ENCODE peak calls at places on chromosomes 6 and 20, in seven cellular contexts. Y, F, B, Q, V, O and J are unnamed samples.

GRCh38 chr20:2364014-2364413 is 16.7 kb upstream of the TGM6 start:
- DNase-seq in Y (no peak), F (no peak), B (no peak), Q (no peak), V (no peak), O (no peak), J (peak)

GRCh38 chr6:90074161-90074560 is 179.9 kb downstream of the GJA10 start:
- DNase-seq in Y (no peak), F (peak), B (no peak), Q (no peak), V (no peak), O (no peak), J (peak)

GRCh38 chr6:317452-318144 is 25.3 kb downstream of the DUSP22 start:
- DNase-seq in Y (peak), F (no peak), B (peak), Q (no peak), V (peak), O (no peak), J (no peak)

GRCh38 chr6:113626470-113626869 is 230.7 kb upstream of the MARCKS start:
- DNase-seq in Y (no peak), F (no peak), B (no peak), Q (no peak), V (no peak), O (no peak), J (no peak)

GRCh38 chr20:32902456-32903420 is 44.0 kb downstream of the EFCAB8 start:
- DNase-seq in Y (peak), F (peak), B (peak), Q (peak), V (no peak), O (no peak), J (peak)

GRCh38 chr20:62796699-62797491 is 622 bp downstream of the MRGBP start:
- DNase-seq in Y (no peak), F (no peak), B (no peak), Q (no peak), V (no peak), O (no peak), J (no peak)

GRCh38 chr20:50467618-50468373 is 42.4 kb upstream of the PTPN1 start:
- DNase-seq in Y (no peak), F (peak), B (no peak), Q (no peak), V (no peak), O (peak), J (peak)

GRCh38 chr6:30824698-30825097 is 59.6 kb upstream of the DDR1 start:
- DNase-seq in Y (no peak), F (no peak), B (no peak), Q (peak), V (no peak), O (no peak), J (no peak)

DNA sequence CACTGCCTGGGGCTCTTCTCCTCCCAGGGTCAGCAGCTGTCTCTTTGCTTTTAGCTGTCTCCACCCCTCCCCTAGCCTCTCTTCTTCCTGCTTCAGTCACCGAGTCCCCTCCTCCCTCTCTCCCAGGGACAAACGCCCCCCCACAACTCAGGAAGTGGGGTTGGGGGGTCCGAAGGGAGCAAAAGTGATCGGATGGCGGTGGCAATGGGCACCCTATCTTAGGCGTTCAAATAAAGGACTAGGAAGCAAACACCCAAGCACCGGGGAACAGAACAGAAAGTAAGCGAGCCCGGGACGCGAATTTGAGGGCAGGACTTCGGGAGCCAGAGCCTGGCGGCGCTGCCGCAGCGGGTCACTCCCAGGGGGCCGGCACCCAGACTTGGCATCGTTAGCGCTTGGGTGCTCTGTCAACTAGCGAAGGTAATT is 951 bp upstream of the ITPR3 start:
- DNase-seq in Y (peak), F (no peak), B (peak), Q (peak), V (no peak), O (no peak), J (no peak)
- TF ChIP-seq CTCF in Y (no peak), F (no peak), B (no peak), Q (no peak), V (no peak), O (no peak), J (no peak)

DNA sequence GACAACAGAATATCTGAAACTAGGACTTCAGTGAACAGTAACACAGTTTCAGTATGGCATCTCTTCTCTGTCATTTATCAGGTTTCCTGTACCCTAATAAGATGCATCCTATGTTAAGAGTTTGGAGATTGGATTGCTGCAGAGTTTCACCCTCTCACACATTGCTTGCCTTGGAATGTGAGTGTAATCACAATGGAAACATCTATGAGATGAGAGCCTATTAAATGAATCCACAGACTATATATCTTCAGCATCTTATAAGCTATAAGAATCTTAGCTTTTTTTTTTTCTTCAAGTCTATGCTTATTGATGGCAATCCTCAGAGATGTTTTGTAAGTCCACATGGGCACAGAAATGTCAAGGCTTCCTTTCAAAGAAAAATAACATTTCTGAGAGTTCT is 292.5 kb downstream of the PRKN start:
- DNase-seq in Y (no peak), F (no peak), B (no peak), Q (no peak), V (no peak), O (no peak), J (no peak)
- H3K4me3 ChIP-seq in Y (no peak), F (no peak), B (no peak), Q (no peak), V (no peak), O (no peak), J (no peak)

GRCh38 chr6:19024737-19025136 is 637.6 kb downstream of the RNF144B start:
- DNase-seq in Y (no peak), F (peak), B (no peak), Q (no peak), V (no peak), O (no peak), J (peak)
- TF ChIP-seq CTCF in Y (peak), F (peak), B (peak), Q (peak), V (peak), O (peak), J (peak)

GRCh38 chr6:32152414-32153251 is 894 bp upstream of the PRRT1 start:
- DNase-seq in Y (no peak), F (peak), B (no peak), Q (no peak), V (no peak), O (peak), J (peak)

GRCh38 chr6:32149932-32150920 is 1.5 kb downstream of the PRRT1 start:
- DNase-seq in Y (no peak), F (no peak), B (peak), Q (no peak), V (no peak), O (no peak), J (no peak)

GRCh38 chr6:32153252-32153834 is 598 bp upstream of the PPT2 start:
- DNase-seq in Y (peak), F (peak), B (peak), Q (no peak), V (no peak), O (peak), J (no peak)

GRCh38 chr6:32151131-32151884 is 431 bp downstream of the PRRT1 start:
- DNase-seq in Y (no peak), F (no peak), B (peak), Q (no peak), V (no peak), O (peak), J (no peak)

DNA sequence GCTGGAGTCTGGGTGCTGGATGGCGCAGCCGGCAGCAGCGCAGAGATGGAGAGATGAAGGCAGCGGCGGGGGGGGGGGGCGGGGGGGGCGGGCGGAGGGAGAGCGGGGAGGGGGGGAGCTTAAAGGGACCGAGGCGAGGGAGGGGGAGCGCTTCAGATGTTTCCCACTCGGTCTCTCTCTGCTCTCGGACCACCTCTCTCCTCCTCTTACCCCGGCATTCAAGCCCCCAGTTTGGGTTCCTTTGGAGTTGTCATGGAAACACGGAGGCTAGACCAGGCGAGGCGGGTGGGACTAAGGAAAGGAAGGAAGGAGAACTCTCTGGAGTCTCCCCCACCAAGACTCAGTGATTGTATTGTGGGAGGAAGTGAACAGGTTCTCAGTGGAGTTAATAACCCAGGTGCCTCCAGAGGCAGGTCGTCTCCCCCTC is at the start of gene PRRT1:
- DNase-seq in Y (no peak), F (no peak), B (no peak), Q (no peak), V (no peak), O (peak), J (no peak)
- H3K4me3 ChIP-seq in Y (peak), F (peak), B (peak), Q (peak), V (no peak), O (peak), J (peak)

DNA sequence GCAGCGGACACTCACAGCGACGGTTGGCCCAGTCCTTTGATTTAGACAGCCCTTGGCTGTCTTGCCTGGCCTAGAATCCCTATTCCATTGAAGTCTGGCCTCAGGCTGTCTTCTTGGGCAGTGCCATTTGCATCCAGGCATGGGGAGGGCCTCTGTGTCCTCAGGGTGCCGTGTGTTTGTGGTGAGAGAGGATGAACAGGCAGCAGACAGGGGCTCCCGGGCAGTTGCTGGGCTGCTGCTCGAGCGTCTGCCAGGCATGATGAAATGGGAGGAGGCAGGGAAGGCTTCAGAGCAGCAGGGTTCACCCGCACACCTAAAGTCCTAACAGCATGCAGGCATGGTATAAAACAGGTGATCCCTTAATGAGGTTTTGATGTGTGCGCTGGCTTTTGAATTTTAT is 126.9 kb downstream of the SOBP start:
- DNase-seq in Y (no peak), F (no peak), B (no peak), Q (no peak), V (no peak), O (no peak), J (no peak)
- TF ChIP-seq CTCF in Y (no peak), F (no peak), B (no peak), Q (no peak), V (no peak), O (no peak), J (no peak)

GRCh38 chr6:28683945-28684538 is 158.4 kb downstream of the GPX5 start:
- DNase-seq in Y (no peak), F (peak), B (no peak), Q (peak), V (no peak), O (no peak), J (peak)

GRCh38 chr6:28682542-28682941 is 156.9 kb downstream of the GPX5 start:
- DNase-seq in Y (no peak), F (no peak), B (no peak), Q (no peak), V (no peak), O (no peak), J (no peak)
- H3K4me3 ChIP-seq in Y (no peak), F (no peak), B (no peak), Q (no peak), V (no peak), O (no peak), J (no peak)

GRCh38 chr20:14562976-14563375 is 225.6 kb upstream of the FLRT3 start:
- DNase-seq in Y (no peak), F (no peak), B (no peak), Q (no peak), V (no peak), O (no peak), J (no peak)

GRCh38 chr20:14568701-14569100 is 231.3 kb upstream of the FLRT3 start:
- DNase-seq in Y (no peak), F (no peak), B (no peak), Q (no peak), V (no peak), O (no peak), J (no peak)

GRCh38 chr20:14569631-14570030 is 232.2 kb upstream of the FLRT3 start:
- DNase-seq in Y (no peak), F (no peak), B (no peak), Q (no peak), V (no peak), O (no peak), J (no peak)

GRCh38 chr20:14568225-14568624 is 230.8 kb upstream of the FLRT3 start:
- DNase-seq in Y (no peak), F (peak), B (no peak), Q (no peak), V (no peak), O (no peak), J (peak)

DNA sequence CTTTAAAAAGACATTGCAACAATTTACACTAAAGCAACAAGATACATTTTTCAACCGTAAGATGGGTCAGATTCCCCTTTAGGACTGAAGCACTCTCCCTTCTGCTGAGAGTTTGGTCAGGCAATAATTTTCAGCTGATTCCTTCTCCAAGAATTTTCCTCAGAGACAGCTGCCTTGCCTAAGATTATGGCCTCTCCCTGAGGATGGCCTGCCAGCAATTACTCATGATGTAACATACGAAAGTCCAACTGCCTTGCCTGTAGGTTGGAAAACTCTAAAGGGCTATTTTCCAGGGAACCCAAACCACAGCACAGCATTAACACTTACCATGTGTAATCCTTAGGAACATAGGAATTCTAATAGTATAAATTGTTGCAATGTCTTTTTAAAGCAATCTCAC is 229.1 kb upstream of the FLRT3 start:
- DNase-seq in Y (no peak), F (no peak), B (no peak), Q (no peak), V (no peak), O (no peak), J (peak)
- TF ChIP-seq CTCF in Y (no peak), F (no peak), B (no peak), Q (no peak), V (no peak), O (no peak), J (no peak)

GRCh38 chr6:111997078-111997862 is 56.6 kb upstream of the CCN6 start:
- DNase-seq in Y (peak), F (no peak), B (peak), Q (peak), V (no peak), O (peak), J (peak)
- H3K4me3 ChIP-seq in Y (no peak), F (no peak), B (no peak), Q (no peak), V (no peak), O (peak), J (no peak)

GRCh38 chr20:294602-295001 is 2.8 kb upstream of the ZCCHC3 start:
- DNase-seq in Y (no peak), F (no peak), B (no peak), Q (no peak), V (no peak), O (no peak), J (no peak)

GRCh38 chr20:298755-299391 is 1.5 kb downstream of the ZCCHC3 start:
- DNase-seq in Y (no peak), F (no peak), B (no peak), Q (no peak), V (no peak), O (no peak), J (no peak)

GRCh38 chr20:297925-298754 is 770 bp downstream of the ZCCHC3 start:
- DNase-seq in Y (peak), F (peak), B (peak), Q (peak), V (no peak), O (peak), J (peak)

GRCh38 chr20:295804-296203 is 1.6 kb upstream of the ZCCHC3 start:
- DNase-seq in Y (no peak), F (no peak), B (no peak), Q (no peak), V (no peak), O (no peak), J (no peak)

DNA sequence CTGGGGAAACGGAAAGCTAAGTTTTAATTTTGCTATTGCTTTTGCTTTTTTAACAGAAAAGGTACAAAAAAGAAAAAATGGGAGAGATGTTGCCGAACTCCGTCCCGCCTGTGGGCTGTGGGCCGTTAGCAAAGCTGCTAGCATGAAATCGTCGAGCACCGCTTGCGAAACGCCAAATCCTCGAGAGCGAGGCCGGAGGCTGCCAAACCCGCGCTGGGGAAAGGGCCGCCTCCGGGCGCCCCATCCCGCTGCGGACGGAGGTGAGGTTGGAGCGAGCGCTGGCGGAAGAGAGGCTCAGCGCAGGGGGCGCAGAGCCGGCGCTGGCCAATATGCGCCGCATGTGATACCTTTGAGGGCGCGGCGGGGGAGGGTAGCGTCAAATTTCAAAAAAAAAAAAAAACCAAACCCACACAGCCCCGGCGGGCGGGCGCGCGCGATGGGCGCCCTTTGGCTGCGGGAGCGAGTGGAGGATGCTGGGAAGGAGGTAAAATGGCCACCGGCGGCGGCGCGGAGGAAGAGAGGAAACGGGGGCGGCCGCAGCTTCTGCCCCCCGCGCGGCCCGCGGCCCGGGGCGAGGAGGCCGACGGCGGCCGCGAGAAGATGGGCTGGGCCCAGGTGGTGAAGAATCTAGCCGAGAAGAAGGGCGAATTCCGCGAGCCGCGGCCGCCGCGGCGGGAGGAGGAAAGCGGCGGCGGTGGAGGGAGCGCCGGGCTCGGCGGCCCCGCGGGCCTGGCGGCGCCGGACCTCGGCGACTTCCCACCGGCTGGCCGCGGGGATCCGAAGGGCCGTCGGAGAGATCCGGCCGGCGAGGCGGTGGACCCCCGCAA is at the start of gene ZCCHC3:
- DNase-seq in Y (peak), F (peak), B (peak), Q (peak), V (peak), O (peak), J (peak)
- TF ChIP-seq CTCF in Y (peak), F (no peak), B (peak), Q (peak), V (peak), O (peak), J (no peak)